ENCODE peak calls at places on chromosomes 7 and 10, in four cellular contexts. T, Y, G and A are unnamed samples.

GRCh38 chr10:43963379-43963778 is 314.7 kb upstream of the ZNF32 start:
- DNase-seq in T (no peak), Y (no peak), G (no peak), A (no peak)

GRCh38 chr7:42456267-42456666 is 219.3 kb upstream of the GLI3 start:
- DNase-seq in T (no peak), Y (no peak), G (no peak), A (no peak)

GRCh38 chr7:55569797-55570196 is 2.5 kb downstream of the VOPP1 start:
- DNase-seq in T (no peak), Y (no peak), G (no peak), A (no peak)

GRCh38 chr7:108402865-108403264 is 53.4 kb downstream of the NRCAM start:
- DNase-seq in T (no peak), Y (no peak), G (no peak), A (no peak)

GRCh38 chr7:155071916-155072315 is 1.8 kb downstream of the HTR5A start:
- DNase-seq in T (no peak), Y (no peak), G (no peak), A (no peak)

GRCh38 chr10:2979267-2979660 is 88.1 kb upstream of the PFKP start:
- DNase-seq in T (no peak), Y (no peak), G (no peak), A (peak)

GRCh38 chr10:117074621-117075020 is 63.4 kb downstream of the VAX1 start:
- DNase-seq in T (peak), Y (peak), G (no peak), A (no peak)

GRCh38 chr7:134468475-134468874 is 9.6 kb upstream of the AKR1B1 start:
- DNase-seq in T (no peak), Y (no peak), G (no peak), A (no peak)

GRCh38 chr10:83612050-83612449 is 527.3 kb upstream of the GHITM start:
- DNase-seq in T (no peak), Y (no peak), G (no peak), A (peak)

GRCh38 chr7:1663243-1663642 is 6.8 kb upstream of the ELFN1 start:
- DNase-seq in T (no peak), Y (no peak), G (no peak), A (no peak)

GRCh38 chr10:89346264-89346971 is 18.6 kb downstream of the IFIT3 start:
- DNase-seq in T (peak), Y (peak), G (no peak), A (peak)

GRCh38 chr7:17696422-17696821 is 243.9 kb downstream of the SNX13 start:
- DNase-seq in T (peak), Y (peak), G (no peak), A (peak)

GRCh38 chr7:74193054-74193453 is 16.8 kb upstream of the LAT2 start:
- DNase-seq in T (no peak), Y (no peak), G (no peak), A (no peak)

GRCh38 chr10:17075510-17075909 is 54.1 kb downstream of the CUBN start:
- DNase-seq in T (peak), Y (peak), G (no peak), A (peak)

GRCh38 chr7:94127026-94127425 is 122.9 kb upstream of the BET1 start:
- DNase-seq in T (no peak), Y (no peak), G (no peak), A (peak)

GRCh38 chr10:67606572-67606971 is 89.4 kb downstream of the CTNNA3 start:
- DNase-seq in T (peak), Y (no peak), G (no peak), A (peak)

GRCh38 chr7:24980695-24981543 is 941 bp upstream of the OSBPL3 start:
- DNase-seq in T (peak), Y (no peak), G (no peak), A (peak)

GRCh38 chr10:79930267-79930666 is 18.6 kb downstream of the SFTPD start:
- DNase-seq in T (no peak), Y (no peak), G (no peak), A (no peak)

GRCh38 chr7:17020250-17020649 is 138.5 kb upstream of the AGR3 start:
- DNase-seq in T (no peak), Y (peak), G (no peak), A (no peak)

GRCh38 chr10:121753726-121754476 is 155.7 kb upstream of the FGFR2 start:
- DNase-seq in T (peak), Y (no peak), G (peak), A (peak)

GRCh38 chr7:103065666-103066065 is 8.9 kb downstream of the FBXL13 start:
- DNase-seq in T (peak), Y (peak), G (no peak), A (peak)

GRCh38 chr7:135168001-135168400 is 2.5 kb downstream of the CYREN start:
- DNase-seq in T (no peak), Y (no peak), G (no peak), A (no peak)

GRCh38 chr7:93968911-93969620 is 35.1 kb downstream of the BET1 start:
- DNase-seq in T (no peak), Y (no peak), G (no peak), A (no peak)

GRCh38 chr7:36299882-36300341 is 89.8 kb upstream of the ANLN start:
- DNase-seq in T (no peak), Y (no peak), G (no peak), A (no peak)

GRCh38 chr7:123054357-123055133 is 59.0 kb upstream of the TAS2R16 start:
- DNase-seq in T (no peak), Y (peak), G (no peak), A (no peak)

GRCh38 chr10:76036962-76037361 is 605.5 kb downstream of the LRMDA start:
- DNase-seq in T (peak), Y (peak), G (no peak), A (no peak)

GRCh38 chr7:21361413-21362130 is 66.3 kb upstream of the SP4 start:
- DNase-seq in T (no peak), Y (peak), G (no peak), A (no peak)

GRCh38 chr7:116242177-116242576 is 31.8 kb downstream of the TES start:
- DNase-seq in T (no peak), Y (no peak), G (no peak), A (peak)

GRCh38 chr10:86757110-86757790 is 831 bp downstream of the BMPR1A start:
- DNase-seq in T (peak), Y (peak), G (no peak), A (peak)

GRCh38 chr10:80357000-80357803 is 621 bp downstream of the DYDC2 start:
- DNase-seq in T (peak), Y (no peak), G (no peak), A (no peak)

GRCh38 chr7:49852619-49853462 is 79.4 kb downstream of the VWC2 start:
- DNase-seq in T (peak), Y (peak), G (no peak), A (peak)

GRCh38 chr10:132642732-132643008 is 105.1 kb downstream of the INPP5A start:
- DNase-seq in T (no peak), Y (no peak), G (no peak), A (no peak)

GRCh38 chr10:102492983-102493382 is 9.5 kb downstream of the ACTR1A start:
- DNase-seq in T (no peak), Y (no peak), G (no peak), A (no peak)

GRCh38 chr10:95508730-95509129 is 52.4 kb downstream of the SORBS1 start:
- DNase-seq in T (no peak), Y (peak), G (no peak), A (peak)

DNA sequence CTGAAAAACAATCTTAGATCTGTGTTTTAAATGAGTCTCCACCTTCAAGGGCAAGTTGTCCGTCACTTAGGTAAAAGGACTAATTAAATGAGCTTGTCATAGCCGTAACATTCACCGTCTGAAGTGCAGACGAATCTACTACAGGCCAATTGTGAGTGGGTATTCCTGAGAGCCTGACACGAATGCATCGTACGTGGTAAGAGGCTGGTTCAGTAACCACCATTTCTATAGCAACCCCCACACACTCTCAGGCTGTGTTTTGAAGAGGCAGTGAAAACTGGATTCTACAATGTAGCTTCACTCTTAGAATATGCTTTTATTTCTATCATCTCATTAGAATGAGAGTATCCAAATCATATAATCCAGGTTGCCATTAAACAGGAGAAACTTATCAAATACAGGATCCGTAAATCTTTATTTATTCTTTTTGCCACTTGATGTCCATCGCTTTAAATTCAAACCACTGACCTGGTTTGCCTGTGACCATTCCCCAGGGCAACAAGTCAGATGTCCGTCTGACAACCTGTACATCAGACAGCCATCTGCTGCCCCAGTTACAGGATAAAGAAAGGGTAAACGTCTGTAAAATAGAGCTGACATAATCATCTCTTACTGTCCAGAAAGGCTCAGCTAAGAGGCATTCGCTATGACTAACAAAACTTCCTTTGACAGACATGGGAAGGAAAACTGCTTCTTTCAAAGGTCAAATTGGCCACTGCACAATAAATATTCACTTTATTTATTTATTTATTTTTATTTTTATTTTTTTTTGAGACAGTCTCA is 70.3 kb upstream of the NMT2 start:
- DNase-seq in T (no peak), Y (no peak), G (no peak), A (peak)
- TF ChIP-seq BHLHE40 in T (no peak), Y (no peak), G (no peak), A (no peak)

DNA sequence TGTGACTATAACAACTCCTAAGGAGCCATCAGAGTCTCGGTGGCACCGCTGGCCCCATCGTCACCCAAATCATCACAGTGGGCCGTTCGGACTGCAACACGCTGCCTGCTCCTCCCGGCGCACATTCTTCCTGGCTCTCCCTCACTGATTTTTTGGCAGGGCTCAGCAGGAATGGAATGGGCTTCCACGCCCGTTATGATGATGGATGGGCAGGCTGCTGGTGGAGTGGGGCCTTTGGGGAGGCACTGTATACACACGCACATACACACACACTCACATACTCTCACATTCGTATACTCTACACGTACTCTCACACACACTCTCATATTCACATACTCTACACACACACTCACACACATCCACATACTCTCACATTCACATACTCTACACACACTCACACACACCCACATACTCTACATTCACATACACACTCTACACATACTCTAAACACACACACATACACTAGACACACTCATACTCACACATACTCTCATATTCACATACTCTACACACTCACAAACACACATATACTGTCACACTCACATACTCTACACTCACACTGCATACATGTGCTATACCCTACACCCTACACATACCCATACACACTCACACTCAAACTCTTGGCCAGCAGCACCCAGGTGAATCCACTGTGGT is 99.8 kb downstream of the KCNMA1 start:
- DNase-seq in T (no peak), Y (no peak), G (no peak), A (peak)
- TF ChIP-seq BHLHE40 in T (no peak), Y (no peak), G (no peak), A (no peak)

DNA sequence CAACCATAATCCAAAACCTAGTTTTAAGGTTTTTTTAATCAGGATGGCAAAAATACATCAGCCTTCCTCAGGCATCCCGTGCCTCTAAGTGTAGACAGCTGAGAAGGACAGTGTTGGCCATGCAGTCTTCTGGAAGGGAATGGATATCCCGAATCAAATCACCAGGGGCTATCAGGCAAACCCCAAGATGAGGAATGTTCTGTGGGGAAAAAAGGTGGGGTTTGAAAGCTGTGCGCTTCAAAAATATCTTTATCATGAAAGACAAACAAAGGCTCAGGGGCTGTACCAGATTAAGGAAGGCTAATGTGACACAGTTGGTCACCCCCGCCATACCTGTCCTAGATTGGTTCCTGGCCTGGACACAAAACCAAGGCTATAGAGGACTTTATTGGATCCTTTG is 5.4 kb downstream of the TMEM273 start:
- DNase-seq in T (no peak), Y (no peak), G (no peak), A (no peak)
- TF ChIP-seq BHLHE40 in T (no peak), Y (no peak), G (no peak), A (no peak)

DNA sequence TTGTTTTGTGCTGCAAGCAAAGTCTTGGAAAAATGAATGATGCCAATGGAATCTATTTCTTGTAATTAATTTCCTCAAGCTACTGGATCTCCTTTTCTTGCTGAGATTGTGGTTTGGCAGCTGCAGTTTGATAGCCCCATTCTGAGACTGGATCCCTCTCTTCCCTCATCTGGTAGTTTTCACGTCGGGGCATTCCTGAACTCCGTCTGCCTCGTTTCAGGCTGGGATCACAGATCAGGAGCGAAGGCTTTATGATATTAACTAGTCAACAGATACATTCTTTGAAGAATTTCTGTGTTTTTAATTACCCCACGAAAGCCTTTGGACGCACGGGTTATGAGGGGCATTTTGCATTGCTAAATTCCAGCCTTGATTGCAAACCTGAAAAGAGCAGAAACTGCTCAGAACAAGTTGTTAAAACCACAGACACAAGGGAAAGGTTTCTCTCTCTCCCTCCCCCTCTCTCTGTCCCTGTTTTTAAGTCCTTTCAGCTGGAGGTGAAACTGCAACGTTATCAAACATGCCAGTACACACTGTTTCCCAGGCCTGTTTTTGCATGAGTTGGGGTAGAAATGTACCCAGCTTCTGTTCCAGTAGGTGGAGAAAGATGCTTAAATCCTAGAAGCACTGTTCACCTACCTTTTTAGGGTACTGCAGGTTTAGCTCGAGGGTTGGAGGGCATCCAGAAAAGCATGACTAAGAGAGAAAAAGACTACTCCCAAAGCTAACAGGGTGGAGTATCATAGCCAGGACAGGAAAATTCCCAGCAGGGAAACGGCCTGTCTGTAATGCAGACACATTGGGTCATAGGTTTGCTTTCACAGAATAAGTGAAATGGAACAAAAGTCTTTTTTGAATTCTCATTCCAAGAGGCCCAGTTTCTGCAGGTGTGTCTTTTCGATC is 124.3 kb downstream of the CUX1 start:
- DNase-seq in T (peak), Y (no peak), G (no peak), A (peak)
- TF ChIP-seq BHLHE40 in T (no peak), Y (no peak), G (no peak), A (no peak)

GRCh38 chr7:76294344-76295024 is 8.0 kb upstream of the HSPB1 start:
- DNase-seq in T (peak), Y (peak), G (no peak), A (peak)
- TF ChIP-seq BHLHE40 in T (no peak), Y (no peak), G (no peak), A (peak)

GRCh38 chr10:110516815-110517492 is 19.2 kb downstream of the DUSP5 start:
- DNase-seq in T (no peak), Y (no peak), G (no peak), A (no peak)

GRCh38 chr10:110511734-110512449 is 14.2 kb downstream of the DUSP5 start:
- DNase-seq in T (peak), Y (peak), G (no peak), A (no peak)

GRCh38 chr10:110514848-110515247 is 17.1 kb downstream of the DUSP5 start:
- DNase-seq in T (no peak), Y (no peak), G (no peak), A (no peak)

GRCh38 chr10:110512461-110513187 is 14.9 kb downstream of the DUSP5 start:
- DNase-seq in T (peak), Y (no peak), G (no peak), A (peak)

GRCh38 chr10:110513949-110514348 is 16.2 kb downstream of the DUSP5 start:
- DNase-seq in T (no peak), Y (no peak), G (no peak), A (no peak)
- TF ChIP-seq BHLHE40 in T (no peak), Y (no peak), G (no peak), A (no peak)

DNA sequence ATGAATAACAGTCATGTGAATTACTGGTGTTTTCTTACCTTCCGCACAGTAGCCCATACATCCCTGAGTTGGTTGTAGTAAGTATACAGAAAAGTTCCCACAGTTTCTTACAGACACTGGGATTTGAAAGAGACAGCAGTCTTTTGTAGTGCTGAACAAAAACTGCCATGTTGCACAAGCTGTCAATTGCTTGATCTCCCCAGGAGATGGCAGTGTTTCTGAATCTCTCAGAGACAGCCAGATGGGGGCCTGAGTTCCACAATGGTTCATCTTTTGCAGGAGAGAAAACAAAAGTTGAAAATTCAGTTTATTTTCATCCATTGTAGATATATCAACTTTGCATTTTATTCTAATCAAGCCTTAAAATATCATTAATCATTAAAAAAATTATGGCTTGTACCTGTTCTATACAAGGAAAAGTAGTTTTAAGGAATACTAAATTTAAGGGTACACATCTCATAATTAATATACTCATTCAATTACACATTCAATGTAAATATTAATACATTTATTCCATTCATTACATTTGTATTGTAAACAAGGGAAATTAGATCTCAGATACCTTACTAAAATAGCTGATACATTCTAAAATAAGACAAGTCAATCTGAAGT is 14.5 kb downstream of the VWDE start:
- DNase-seq in T (peak), Y (peak), G (no peak), A (peak)
- TF ChIP-seq BHLHE40 in T (no peak), Y (no peak), G (no peak), A (no peak)

DNA sequence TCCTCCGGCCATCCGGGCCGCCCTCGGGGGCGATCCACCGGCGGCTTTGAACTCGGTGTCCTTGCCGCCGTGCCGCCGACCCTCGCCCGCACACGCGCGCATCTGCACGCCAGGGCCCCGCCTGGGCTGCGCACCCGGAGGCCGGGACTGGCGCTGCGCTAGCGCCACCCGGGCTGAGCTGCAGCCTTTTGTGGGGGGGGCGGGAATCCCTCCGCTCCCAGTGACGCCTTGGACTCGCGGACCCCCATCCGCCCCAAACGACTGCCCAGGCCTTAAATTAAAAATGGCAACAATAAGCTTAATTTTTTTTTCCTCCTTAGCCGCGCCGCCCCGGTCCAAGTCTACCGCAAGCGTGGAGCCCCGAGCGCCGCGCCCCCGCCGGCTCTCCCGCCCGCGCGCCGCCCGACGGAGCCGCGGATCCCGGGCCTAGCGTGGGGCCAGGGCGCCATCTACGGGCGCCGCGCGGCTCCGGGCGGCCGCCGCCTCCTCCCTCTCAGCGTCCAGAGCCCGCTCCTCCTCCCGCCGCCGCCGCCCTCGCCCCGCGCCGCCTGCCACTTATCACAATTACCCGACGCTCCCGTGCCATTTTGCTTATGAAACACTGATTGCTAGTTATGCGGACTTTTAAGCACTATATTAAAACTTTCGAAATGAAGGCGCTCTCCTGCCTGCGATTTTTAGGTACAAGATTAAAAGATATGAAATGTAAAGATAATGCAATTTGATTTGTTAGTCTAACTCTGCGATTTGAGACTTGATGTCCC is 7.5 kb upstream of the EBF3 start:
- DNase-seq in T (peak), Y (peak), G (no peak), A (peak)
- TF ChIP-seq BHLHE40 in T (no peak), Y (no peak), G (no peak), A (no peak)